ENCODE peak calls at places on chromosomes 3 and 15, in ten cellular contexts. One of them, this sample, is unnamed.
A peak's percentile ranks its signal among the peaks of the same experiment; 100 is the strongest.

GRCh38 chr15:56982987-56983386 is 64.5 kb downstream of the TCF12 start:
- DNase-seq in DMS 273 treated with DMSO at 0.1 percent for 48 hours: no peak
- DNase-seq in choroid plexus epithelial cell: peak; percentile 18
- DNase-seq in posterior cingulate gyrus: no peak
- DNase-seq in LNCaP clone FGC: no peak
- DNase-seq in GM12891: no peak
- DNase-seq in NCI-H1105: no peak
- DNase-seq in stromal cell of bone marrow: no peak
- DNase-seq in NCI-H510A: no peak
- DNase-seq in EL: no peak
- DNase-seq in this sample: no peak

GRCh38 chr3:12187448-12188327 is 29.0 kb upstream of the TIMP4 start:
- DNase-seq in GM12891: peak; percentile 46
- DNase-seq in LNCaP clone FGC: no peak
- DNase-seq in EL: peak; percentile 61
- DNase-seq in NCI-H510A: no peak
- DNase-seq in stromal cell of bone marrow: no peak
- DNase-seq in NCI-H1105: no peak
- DNase-seq in choroid plexus epithelial cell: peak; percentile 77
- DNase-seq in posterior cingulate gyrus: no peak
- DNase-seq in DMS 273 treated with DMSO at 0.1 percent for 48 hours: no peak
- DNase-seq in this sample: no peak

GRCh38 chr3:61896251-61896650 is 334.9 kb downstream of the PTPRG start:
- DNase-seq in LNCaP clone FGC: no peak
- DNase-seq in DMS 273 treated with DMSO at 0.1 percent for 48 hours: no peak
- DNase-seq in choroid plexus epithelial cell: no peak
- DNase-seq in EL: no peak
- DNase-seq in NCI-H510A: no peak
- DNase-seq in posterior cingulate gyrus: no peak
- DNase-seq in stromal cell of bone marrow: no peak
- DNase-seq in NCI-H1105: peak; percentile 4
- DNase-seq in GM12891: no peak
- DNase-seq in this sample: no peak

GRCh38 chr15:98580577-98580976 is 67.8 kb upstream of the IGF1R start:
- DNase-seq in EL: peak; percentile 4
- DNase-seq in choroid plexus epithelial cell: no peak
- DNase-seq in LNCaP clone FGC: no peak
- DNase-seq in stromal cell of bone marrow: no peak
- DNase-seq in posterior cingulate gyrus: no peak
- DNase-seq in NCI-H1105: no peak
- DNase-seq in NCI-H510A: no peak
- DNase-seq in DMS 273 treated with DMSO at 0.1 percent for 48 hours: no peak
- DNase-seq in GM12891: no peak
- DNase-seq in this sample: no peak

GRCh38 chr3:56813656-56813965 is 11.9 kb upstream of the ARHGEF3 start:
- DNase-seq in choroid plexus epithelial cell: no peak
- DNase-seq in EL: no peak
- DNase-seq in NCI-H510A: no peak
- DNase-seq in posterior cingulate gyrus: no peak
- DNase-seq in stromal cell of bone marrow: no peak
- DNase-seq in DMS 273 treated with DMSO at 0.1 percent for 48 hours: peak; percentile 46
- DNase-seq in GM12891: no peak
- DNase-seq in LNCaP clone FGC: no peak
- DNase-seq in NCI-H1105: no peak
- DNase-seq in this sample: no peak

GRCh38 chr3:46538803-46539442 is 27.2 kb downstream of the LRRC2 start:
- DNase-seq in choroid plexus epithelial cell: peak; percentile 38
- DNase-seq in GM12891: peak; percentile 31
- DNase-seq in EL: peak; percentile 75
- DNase-seq in LNCaP clone FGC: no peak
- DNase-seq in DMS 273 treated with DMSO at 0.1 percent for 48 hours: no peak
- DNase-seq in posterior cingulate gyrus: no peak
- DNase-seq in NCI-H510A: no peak
- DNase-seq in NCI-H1105: no peak
- DNase-seq in stromal cell of bone marrow: peak; percentile 70
- DNase-seq in this sample: no peak

GRCh38 chr3:43969944-43970343 is 271.7 kb upstream of the TOPAZ1 start:
- DNase-seq in NCI-H1105: no peak
- DNase-seq in choroid plexus epithelial cell: no peak
- DNase-seq in GM12891: no peak
- DNase-seq in posterior cingulate gyrus: no peak
- DNase-seq in LNCaP clone FGC: no peak
- DNase-seq in NCI-H510A: no peak
- DNase-seq in DMS 273 treated with DMSO at 0.1 percent for 48 hours: no peak
- DNase-seq in stromal cell of bone marrow: no peak
- DNase-seq in EL: no peak
- DNase-seq in this sample: no peak

GRCh38 chr15:55194246-55194645 is 2.5 kb downstream of the RSL24D1 start:
- DNase-seq in LNCaP clone FGC: no peak
- DNase-seq in choroid plexus epithelial cell: peak; percentile 5
- DNase-seq in stromal cell of bone marrow: no peak
- DNase-seq in DMS 273 treated with DMSO at 0.1 percent for 48 hours: no peak
- DNase-seq in EL: no peak
- DNase-seq in posterior cingulate gyrus: no peak
- DNase-seq in GM12891: no peak
- DNase-seq in NCI-H1105: no peak
- DNase-seq in NCI-H510A: no peak
- DNase-seq in this sample: no peak

GRCh38 chr15:52295421-52295991 is at the start of gene MYO5C:
- DNase-seq in LNCaP clone FGC: peak; percentile 80
- DNase-seq in NCI-H510A: peak; percentile 69
- DNase-seq in posterior cingulate gyrus: peak; percentile 43
- DNase-seq in GM12891: peak; percentile 28
- DNase-seq in stromal cell of bone marrow: no peak
- DNase-seq in DMS 273 treated with DMSO at 0.1 percent for 48 hours: peak; percentile 79
- DNase-seq in EL: peak; percentile 13
- DNase-seq in NCI-H1105: peak; percentile 85
- DNase-seq in choroid plexus epithelial cell: no peak
- DNase-seq in this sample: peak; percentile 71

GRCh38 chr3:135083179-135083578 is 288.1 kb downstream of the EPHB1 start:
- DNase-seq in NCI-H1105: peak; percentile 20
- DNase-seq in choroid plexus epithelial cell: no peak
- DNase-seq in GM12891: no peak
- DNase-seq in LNCaP clone FGC: no peak
- DNase-seq in NCI-H510A: no peak
- DNase-seq in posterior cingulate gyrus: no peak
- DNase-seq in DMS 273 treated with DMSO at 0.1 percent for 48 hours: no peak
- DNase-seq in stromal cell of bone marrow: no peak
- DNase-seq in EL: no peak
- DNase-seq in this sample: no peak

GRCh38 chr3:158732856-158733200 is 571 bp upstream of the RARRES1 start:
- DNase-seq in NCI-H510A: no peak
- DNase-seq in NCI-H1105: no peak
- DNase-seq in posterior cingulate gyrus: no peak
- DNase-seq in LNCaP clone FGC: no peak
- DNase-seq in EL: no peak
- DNase-seq in stromal cell of bone marrow: no peak
- DNase-seq in choroid plexus epithelial cell: no peak
- DNase-seq in DMS 273 treated with DMSO at 0.1 percent for 48 hours: no peak
- DNase-seq in GM12891: no peak
- DNase-seq in this sample: no peak

GRCh38 chr3:163951397-163951987 is 1126.8 kb downstream of the SI start:
- DNase-seq in posterior cingulate gyrus: no peak
- DNase-seq in EL: no peak
- DNase-seq in stromal cell of bone marrow: no peak
- DNase-seq in GM12891: no peak
- DNase-seq in choroid plexus epithelial cell: peak; percentile 8
- DNase-seq in LNCaP clone FGC: peak; percentile 71
- DNase-seq in NCI-H510A: no peak
- DNase-seq in DMS 273 treated with DMSO at 0.1 percent for 48 hours: no peak
- DNase-seq in NCI-H1105: peak; percentile 16
- DNase-seq in this sample: no peak

GRCh38 chr3:180747805-180748361 is 68.6 kb upstream of the CCDC39 start:
- DNase-seq in EL: no peak
- DNase-seq in choroid plexus epithelial cell: no peak
- DNase-seq in stromal cell of bone marrow: no peak
- DNase-seq in DMS 273 treated with DMSO at 0.1 percent for 48 hours: no peak
- DNase-seq in GM12891: no peak
- DNase-seq in LNCaP clone FGC: peak; percentile 31
- DNase-seq in NCI-H510A: peak; percentile 14
- DNase-seq in posterior cingulate gyrus: no peak
- DNase-seq in NCI-H1105: peak; percentile 88
- DNase-seq in this sample: no peak

GRCh38 chr15:29734917-29735572 is 87.2 kb downstream of the TJP1 start:
- DNase-seq in EL: peak; percentile 21
- DNase-seq in LNCaP clone FGC: peak; percentile 87
- DNase-seq in stromal cell of bone marrow: no peak
- DNase-seq in NCI-H510A: no peak
- DNase-seq in DMS 273 treated with DMSO at 0.1 percent for 48 hours: no peak
- DNase-seq in NCI-H1105: no peak
- DNase-seq in posterior cingulate gyrus: no peak
- DNase-seq in GM12891: no peak
- DNase-seq in choroid plexus epithelial cell: peak; percentile 79
- DNase-seq in this sample: no peak

GRCh38 chr3:177595789-177596188 is 398.5 kb upstream of the TBL1XR1 start:
- DNase-seq in GM12891: no peak
- DNase-seq in choroid plexus epithelial cell: peak; percentile 48
- DNase-seq in EL: peak; percentile 41
- DNase-seq in DMS 273 treated with DMSO at 0.1 percent for 48 hours: no peak
- DNase-seq in NCI-H1105: no peak
- DNase-seq in stromal cell of bone marrow: no peak
- DNase-seq in LNCaP clone FGC: no peak
- DNase-seq in NCI-H510A: no peak
- DNase-seq in posterior cingulate gyrus: no peak
- DNase-seq in this sample: no peak

GRCh38 chr3:34106879-34107278 is 308.4 kb downstream of the PDCD6IP start:
- DNase-seq in EL: peak; percentile 16
- DNase-seq in posterior cingulate gyrus: peak; percentile 24
- DNase-seq in stromal cell of bone marrow: no peak
- DNase-seq in GM12891: no peak
- DNase-seq in DMS 273 treated with DMSO at 0.1 percent for 48 hours: no peak
- DNase-seq in NCI-H1105: no peak
- DNase-seq in choroid plexus epithelial cell: peak; percentile 63
- DNase-seq in LNCaP clone FGC: peak; percentile 36
- DNase-seq in NCI-H510A: no peak
- DNase-seq in this sample: no peak

GRCh38 chr3:115100172-115100571 is 46.9 kb downstream of the ZBTB20 start:
- DNase-seq in DMS 273 treated with DMSO at 0.1 percent for 48 hours: peak; percentile 71
- DNase-seq in choroid plexus epithelial cell: peak; percentile 84
- DNase-seq in stromal cell of bone marrow: peak; percentile 29
- DNase-seq in NCI-H1105: peak; percentile 66
- DNase-seq in posterior cingulate gyrus: no peak
- DNase-seq in GM12891: no peak
- DNase-seq in EL: peak; percentile 52
- DNase-seq in NCI-H510A: peak; percentile 6
- DNase-seq in LNCaP clone FGC: no peak
- DNase-seq in this sample: no peak

GRCh38 chr3:180280601-180281000 is 243.9 kb upstream of the PEX5L start:
- DNase-seq in NCI-H1105: no peak
- DNase-seq in DMS 273 treated with DMSO at 0.1 percent for 48 hours: no peak
- DNase-seq in LNCaP clone FGC: no peak
- DNase-seq in NCI-H510A: no peak
- DNase-seq in posterior cingulate gyrus: no peak
- DNase-seq in GM12891: no peak
- DNase-seq in choroid plexus epithelial cell: no peak
- DNase-seq in stromal cell of bone marrow: no peak
- DNase-seq in EL: peak; percentile 34
- DNase-seq in this sample: no peak

GRCh38 chr15:39248204-39248603 is 332.7 kb upstream of the THBS1 start:
- DNase-seq in DMS 273 treated with DMSO at 0.1 percent for 48 hours: no peak
- DNase-seq in stromal cell of bone marrow: no peak
- DNase-seq in GM12891: no peak
- DNase-seq in EL: peak; percentile 66
- DNase-seq in NCI-H510A: no peak
- DNase-seq in choroid plexus epithelial cell: no peak
- DNase-seq in LNCaP clone FGC: no peak
- DNase-seq in posterior cingulate gyrus: no peak
- DNase-seq in NCI-H1105: no peak
- DNase-seq in this sample: no peak

GRCh38 chr15:27670481-27670880 is 428.6 kb downstream of the OCA2 start:
- DNase-seq in NCI-H510A: no peak
- DNase-seq in choroid plexus epithelial cell: no peak
- DNase-seq in NCI-H1105: no peak
- DNase-seq in EL: no peak
- DNase-seq in DMS 273 treated with DMSO at 0.1 percent for 48 hours: no peak
- DNase-seq in posterior cingulate gyrus: no peak
- DNase-seq in LNCaP clone FGC: peak; percentile 8
- DNase-seq in GM12891: no peak
- DNase-seq in stromal cell of bone marrow: no peak
- DNase-seq in this sample: no peak

GRCh38 chr3:195559723-195560409 is 16.7 kb upstream of the PPP1R2 start:
- DNase-seq in stromal cell of bone marrow: no peak
- DNase-seq in GM12891: no peak
- DNase-seq in posterior cingulate gyrus: no peak
- DNase-seq in choroid plexus epithelial cell: no peak
- DNase-seq in EL: no peak
- DNase-seq in NCI-H1105: no peak
- DNase-seq in DMS 273 treated with DMSO at 0.1 percent for 48 hours: no peak
- DNase-seq in NCI-H510A: no peak
- DNase-seq in LNCaP clone FGC: no peak
- DNase-seq in this sample: no peak

GRCh38 chr3:122671543-122671942 is 9.1 kb upstream of the PARP14 start:
- DNase-seq in LNCaP clone FGC: no peak
- DNase-seq in posterior cingulate gyrus: no peak
- DNase-seq in NCI-H1105: peak; percentile 31
- DNase-seq in DMS 273 treated with DMSO at 0.1 percent for 48 hours: no peak
- DNase-seq in EL: no peak
- DNase-seq in NCI-H510A: no peak
- DNase-seq in choroid plexus epithelial cell: no peak
- DNase-seq in GM12891: no peak
- DNase-seq in stromal cell of bone marrow: no peak
- DNase-seq in this sample: no peak